ENCODE peak calls at places on chromosome 7, in ten cellular contexts. Q is tibial artery; T is natural killer cell; K is activated naive CD4-positive, alpha-beta T cell; J is cardiac fibroblast; D is amygdala; L is pancreas; B is SK-N-DZ; E is stimulated activated CD8-positive, alpha-beta memory T cell treated with anti-CD3 and anti-CD28 coated beads, Interleukin-2, amount 100 ng/mL, for 48 hours; S is AG10803. O is an unnamed sample.

GRCh38 chr7:150964593-150965111 is 13.5 kb downstream of the KCNH2 start:
- DNase-seq in Q (no peak), T (no peak), K (no peak), J (no peak), D (no peak), L (no peak), B (peak), E (no peak), S (no peak), O (no peak)

GRCh38 chr7:109246330-109247077 is 676.8 kb downstream of the DNAJB9 start:
- DNase-seq in Q (no peak), T (no peak), K (no peak), J (peak), D (no peak), L (peak), B (no peak), E (no peak), S (peak), O (no peak)

GRCh38 chr7:117857718-117858117 is 15.5 kb downstream of the CTTNBP2 start:
- DNase-seq in Q (no peak), T (no peak), K (no peak), J (no peak), D (no peak), L (no peak), B (no peak), E (no peak), S (no peak), O (no peak)

GRCh38 chr7:512541-513311 is 6.9 kb downstream of the PDGFA start:
- DNase-seq in Q (peak), T (no peak), K (no peak), J (no peak), D (no peak), L (peak), B (no peak), E (no peak), S (no peak), O (no peak)

GRCh38 chr7:117381357-117381756 is 45.9 kb downstream of the ASZ1 start:
- DNase-seq in Q (no peak), T (no peak), K (no peak), J (no peak), D (no peak), L (no peak), B (no peak), E (no peak), S (no peak), O (no peak)

GRCh38 chr7:135510603-135511183 is 791 bp upstream of the CNOT4 start:
- DNase-seq in Q (no peak), T (no peak), K (no peak), J (peak), D (no peak), L (no peak), B (no peak), E (no peak), S (peak), O (no peak)

GRCh38 chr7:107302250-107302649 is 133.4 kb downstream of the HBP1 start:
- DNase-seq in Q (no peak), T (no peak), K (no peak), J (no peak), D (no peak), L (no peak), B (no peak), E (no peak), S (no peak), O (no peak)

GRCh38 chr7:1939434-1940401 is 269.6 kb downstream of the ELFN1 start:
- DNase-seq in Q (no peak), T (no peak), K (no peak), J (peak), D (no peak), L (no peak), B (peak), E (no peak), S (no peak), O (no peak)

GRCh38 chr7:44489955-44490350 is 505 bp downstream of the NUDCD3 start:
- DNase-seq in Q (no peak), T (no peak), K (no peak), J (peak), D (no peak), L (no peak), B (peak), E (no peak), S (peak), O (no peak)

GRCh38 chr7:135889823-135890222 is 87.3 kb downstream of the MTPN start:
- DNase-seq in Q (no peak), T (no peak), K (no peak), J (no peak), D (no peak), L (no peak), B (no peak), E (no peak), S (no peak), O (no peak)

GRCh38 chr7:150399861-150400778 is 21.0 kb downstream of the ZNF775 start:
- DNase-seq in Q (peak), T (no peak), K (no peak), J (peak), D (no peak), L (no peak), B (no peak), E (no peak), S (peak), O (no peak)

GRCh38 chr7:22700559-22701002 is 26.4 kb upstream of the IL6 start:
- DNase-seq in Q (no peak), T (no peak), K (no peak), J (peak), D (no peak), L (no peak), B (no peak), E (no peak), S (peak), O (no peak)

GRCh38 chr7:143519411-143520131 is 41.9 kb downstream of the TAS2R41 start:
- DNase-seq in Q (no peak), T (no peak), K (no peak), J (peak), D (no peak), L (no peak), B (no peak), E (no peak), S (no peak), O (no peak)

GRCh38 chr7:44700322-44700721 is 48.3 kb upstream of the ZMIZ2 start:
- DNase-seq in Q (peak), T (no peak), K (no peak), J (no peak), D (no peak), L (no peak), B (no peak), E (no peak), S (no peak), O (no peak)

GRCh38 chr7:42566981-42567510 is 330.0 kb upstream of the GLI3 start:
- DNase-seq in Q (no peak), T (no peak), K (no peak), J (peak), D (no peak), L (no peak), B (no peak), E (no peak), S (peak), O (no peak)

GRCh38 chr7:33837356-33837851 is 67.9 kb upstream of the BMPER start:
- DNase-seq in Q (peak), T (no peak), K (no peak), J (no peak), D (no peak), L (no peak), B (no peak), E (no peak), S (no peak), O (no peak)

GRCh38 chr7:21469894-21470293 is 42.0 kb downstream of the SP4 start:
- DNase-seq in Q (no peak), T (no peak), K (no peak), J (no peak), D (no peak), L (no peak), B (no peak), E (no peak), S (no peak), O (no peak)

GRCh38 chr7:45098983-45099839 is 10.4 kb upstream of the NACAD start:
- DNase-seq in Q (peak), T (no peak), K (no peak), J (no peak), D (no peak), L (no peak), B (no peak), E (no peak), S (no peak), O (no peak)

GRCh38 chr7:82376739-82377138 is 66.8 kb downstream of the CACNA2D1 start:
- DNase-seq in Q (no peak), T (no peak), K (no peak), J (no peak), D (no peak), L (no peak), B (no peak), E (no peak), S (no peak), O (no peak)

GRCh38 chr7:93147358-93147757 is 827 bp downstream of the SAMD9L start:
- DNase-seq in Q (no peak), T (peak), K (no peak), J (peak), D (no peak), L (no peak), B (no peak), E (peak), S (peak), O (peak)

GRCh38 chr7:81993186-81993585 is 223.3 kb upstream of the HGF start:
- DNase-seq in Q (no peak), T (no peak), K (no peak), J (no peak), D (no peak), L (no peak), B (no peak), E (no peak), S (no peak), O (no peak)

GRCh38 chr7:141915565-141915964 is 634 bp upstream of the OR9A4 start:
- DNase-seq in Q (no peak), T (no peak), K (no peak), J (peak), D (no peak), L (peak), B (no peak), E (no peak), S (no peak), O (no peak)

GRCh38 chr7:21944616-21945373 is 904 bp downstream of the CDCA7L start:
- DNase-seq in Q (no peak), T (no peak), K (peak), J (no peak), D (no peak), L (peak), B (no peak), E (peak), S (peak), O (peak)

GRCh38 chr7:82455295-82455694 is 11.7 kb upstream of the CACNA2D1 start:
- DNase-seq in Q (no peak), T (no peak), K (no peak), J (no peak), D (no peak), L (no peak), B (no peak), E (no peak), S (no peak), O (no peak)

GRCh38 chr7:105580022-105580740 is 1.1 kb downstream of the EFCAB10 start:
- DNase-seq in Q (no peak), T (no peak), K (no peak), J (no peak), D (no peak), L (no peak), B (no peak), E (no peak), S (no peak), O (no peak)

GRCh38 chr7:119935418-119936025 is 337.5 kb upstream of the KCND2 start:
- DNase-seq in Q (no peak), T (no peak), K (no peak), J (peak), D (no peak), L (no peak), B (peak), E (no peak), S (peak), O (no peak)

GRCh38 chr7:28142650-28143049 is 37.9 kb downstream of the JAZF1 start:
- DNase-seq in Q (no peak), T (no peak), K (no peak), J (no peak), D (peak), L (no peak), B (no peak), E (no peak), S (no peak), O (no peak)

GRCh38 chr7:6256709-6257535 is 15.5 kb downstream of the CYTH3 start:
- DNase-seq in Q (peak), T (no peak), K (no peak), J (peak), D (no peak), L (no peak), B (no peak), E (no peak), S (peak), O (no peak)

GRCh38 chr7:8190121-8190895 is 71.7 kb downstream of the ICA1 start:
- DNase-seq in Q (no peak), T (peak), K (no peak), J (peak), D (no peak), L (no peak), B (peak), E (no peak), S (peak), O (peak)

GRCh38 chr7:108066486-108066885 is 63.5 kb upstream of the LAMB1 start:
- DNase-seq in Q (no peak), T (no peak), K (no peak), J (peak), D (no peak), L (no peak), B (no peak), E (no peak), S (peak), O (no peak)

GRCh38 chr7:112202819-112203218 is 3.4 kb downstream of the DOCK4 start:
- DNase-seq in Q (no peak), T (no peak), K (no peak), J (peak), D (no peak), L (no peak), B (peak), E (no peak), S (no peak), O (no peak)

GRCh38 chr7:85104432-85105205 is 82.2 kb downstream of the SEMA3D start:
- DNase-seq in Q (no peak), T (no peak), K (no peak), J (peak), D (no peak), L (no peak), B (no peak), E (no peak), S (peak), O (no peak)

GRCh38 chr7:36473454-36474282 is 84.0 kb downstream of the ANLN start:
- DNase-seq in Q (no peak), T (no peak), K (no peak), J (peak), D (peak), L (peak), B (peak), E (peak), S (no peak), O (peak)

GRCh38 chr7:33276325-33276724 is 147.0 kb downstream of the BBS9 start:
- DNase-seq in Q (no peak), T (no peak), K (no peak), J (no peak), D (no peak), L (no peak), B (no peak), E (no peak), S (no peak), O (no peak)

GRCh38 chr7:151351027-151351426 is 9.4 kb downstream of the NUB1 start:
- DNase-seq in Q (no peak), T (no peak), K (no peak), J (no peak), D (no peak), L (no peak), B (no peak), E (peak), S (no peak), O (peak)

GRCh38 chr7:129136887-129137647 is 7.4 kb upstream of the TSPAN33 start:
- DNase-seq in Q (no peak), T (no peak), K (no peak), J (no peak), D (no peak), L (no peak), B (no peak), E (no peak), S (no peak), O (no peak)

GRCh38 chr7:130595986-130596385 is 72.6 kb downstream of the COPG2 start:
- DNase-seq in Q (no peak), T (no peak), K (no peak), J (peak), D (no peak), L (no peak), B (no peak), E (no peak), S (peak), O (no peak)

GRCh38 chr7:82131224-82131623 is 312.4 kb downstream of the CACNA2D1 start:
- DNase-seq in Q (no peak), T (no peak), K (no peak), J (peak), D (no peak), L (no peak), B (no peak), E (no peak), S (no peak), O (no peak)

O was measured in activated CD4-positive, alpha-beta memory T cell treated with anti-CD3 and anti-CD28 coated beads, Interleukin-2, amount 10 ng/mL, durations not matched to agents 7 days and 5 days.